ENCODE peak calls at places on chromosomes 2 and 18, in six cellular contexts. U, G, D, F, E and K are unnamed samples.

GRCh38 chr2:129441610-129442009 is 537.9 kb upstream of the RAB6C start:
- DNase-seq in U (no peak), G (no peak), D (no peak), F (no peak), E (no peak), K (no peak)

GRCh38 chr2:145085616-145086015 is 565.7 kb upstream of the ZEB2 start:
- DNase-seq in U (no peak), G (no peak), D (no peak), F (no peak), E (no peak), K (no peak)

GRCh38 chr18:42298744-42299685 is 344.0 kb downstream of the PIK3C3 start:
- DNase-seq in U (peak; percentile 76), G (peak; percentile 53), D (peak; percentile 25), F (peak; percentile 76), E (no peak), K (peak; percentile 63)

GRCh38 chr2:143717053-143717452 is 587.8 kb downstream of the ARHGAP15 start:
- DNase-seq in U (no peak), G (no peak), D (no peak), F (no peak), E (no peak), K (no peak)

GRCh38 chr2:9053534-9053931 is 50.0 kb upstream of the MBOAT2 start:
- DNase-seq in U (no peak), G (peak; percentile 37), D (no peak), F (no peak), E (no peak), K (no peak)

GRCh38 chr18:58117685-58118403 is 73.8 kb downstream of the NEDD4L start:
- DNase-seq in U (no peak), G (peak; percentile 93), D (no peak), F (no peak), E (no peak), K (no peak)

GRCh38 chr2:64657416-64657815 is 3.7 kb upstream of the SERTAD2 start:
- DNase-seq in U (no peak), G (no peak), D (no peak), F (no peak), E (no peak), K (no peak)

GRCh38 chr2:69933839-69934613 is 19.1 kb downstream of the MXD1 start:
- DNase-seq in U (peak; percentile 41), G (peak; percentile 86), D (no peak), F (no peak), E (no peak), K (no peak)

GRCh38 chr2:158042666-158043065 is 59.0 kb upstream of the UPP2 start:
- DNase-seq in U (no peak), G (no peak), D (no peak), F (no peak), E (no peak), K (no peak)

GRCh38 chr2:175929850-175930249 is 72.2 kb downstream of the LNPK start:
- DNase-seq in U (no peak), G (no peak), D (no peak), F (no peak), E (no peak), K (no peak)

GRCh38 chr2:176555781-176556180 is 286.5 kb downstream of the MTX2 start:
- DNase-seq in U (no peak), G (peak; percentile 48), D (no peak), F (no peak), E (no peak), K (no peak)

GRCh38 chr2:233356546-233357308 is 2.4 kb downstream of the DGKD start:
- DNase-seq in U (no peak), G (no peak), D (peak; percentile 35), F (no peak), E (no peak), K (no peak)

GRCh38 chr18:70627100-70627802 is 338.4 kb downstream of the SOCS6 start:
- DNase-seq in U (no peak), G (no peak), D (no peak), F (no peak), E (no peak), K (no peak)

GRCh38 chr2:234763051-234763909 is 188.5 kb upstream of the SH3BP4 start:
- DNase-seq in U (no peak), G (no peak), D (no peak), F (no peak), E (no peak), K (no peak)

GRCh38 chr2:41409328-41409727 is 638.5 kb upstream of the PKDCC start:
- DNase-seq in U (no peak), G (peak; percentile 9), D (no peak), F (no peak), E (no peak), K (no peak)

GRCh38 chr2:56801214-56801613 is 617.4 kb downstream of the CCDC85A start:
- DNase-seq in U (no peak), G (no peak), D (no peak), F (no peak), E (no peak), K (no peak)

GRCh38 chr18:78678318-78678695 is 301.3 kb upstream of the SALL3 start:
- DNase-seq in U (no peak), G (no peak), D (no peak), F (no peak), E (no peak), K (no peak)

GRCh38 chr2:25606892-25607291 is 66.5 kb downstream of the DTNB start:
- DNase-seq in U (no peak), G (peak; percentile 60), D (no peak), F (no peak), E (no peak), K (no peak)

GRCh38 chr18:62928316-62928715 is 213.0 kb downstream of the PHLPP1 start:
- DNase-seq in U (no peak), G (no peak), D (no peak), F (no peak), E (no peak), K (no peak)

GRCh38 chr18:68703326-68703725 is 11.6 kb downstream of the TMX3 start:
- DNase-seq in U (no peak), G (no peak), D (no peak), F (no peak), E (no peak), K (no peak)

GRCh38 chr18:67385455-67385854 is 131.1 kb downstream of the DSEL start:
- DNase-seq in U (no peak), G (no peak), D (no peak), F (no peak), E (no peak), K (no peak)

GRCh38 chr2:118726821-118727220 is 120.6 kb downstream of the EN1 start:
- DNase-seq in U (no peak), G (no peak), D (no peak), F (no peak), E (no peak), K (no peak)

GRCh38 chr18:59885579-59886163 is 14.1 kb upstream of the PMAIP1 start:
- DNase-seq in U (no peak), G (peak; percentile 81), D (peak; percentile 36), F (no peak), E (no peak), K (no peak)

GRCh38 chr2:207504513-207505171 is 25.1 kb upstream of the CREB1 start:
- DNase-seq in U (no peak), G (no peak), D (no peak), F (no peak), E (peak; percentile 62), K (no peak)

GRCh38 chr2:40101076-40101688 is 322.1 kb upstream of the THUMPD2 start:
- DNase-seq in U (no peak), G (no peak), D (no peak), F (no peak), E (no peak), K (no peak)

GRCh38 chr2:29892576-29892975 is 28.8 kb downstream of the ALK start:
- DNase-seq in U (no peak), G (no peak), D (no peak), F (no peak), E (no peak), K (no peak)

GRCh38 chr18:33596178-33596854 is 18.3 kb downstream of the ASXL3 start:
- DNase-seq in U (no peak), G (peak; percentile 69), D (no peak), F (no peak), E (no peak), K (no peak)

GRCh38 chr2:85174943-85175342 is 41.8 kb downstream of the TCF7L1 start:
- DNase-seq in U (no peak), G (no peak), D (no peak), F (peak; percentile 75), E (no peak), K (no peak)

GRCh38 chr2:238396663-238397062 is 30.1 kb upstream of the ASB1 start:
- DNase-seq in U (no peak), G (no peak), D (no peak), F (no peak), E (no peak), K (no peak)

GRCh38 chr2:129780316-129781282 is 198.9 kb upstream of the RAB6C start:
- DNase-seq in U (no peak), G (no peak), D (no peak), F (no peak), E (no peak), K (peak; percentile 22)

GRCh38 chr2:112754562-112754961 is 9.8 kb downstream of the CKAP2L start:
- DNase-seq in U (no peak), G (no peak), D (no peak), F (no peak), E (no peak), K (no peak)

GRCh38 chr18:46009158-46009866 is 42.2 kb upstream of the EPG5 start:
- DNase-seq in U (no peak), G (no peak), D (no peak), F (no peak), E (no peak), K (no peak)

GRCh38 chr2:7010376-7010775 is 93.2 kb downstream of the RNF144A start:
- DNase-seq in U (peak; percentile 44), G (peak; percentile 72), D (no peak), F (no peak), E (no peak), K (no peak)
- H3K4me1 ChIP-seq in U (no peaks in the 10 kb centered on the region), G (peaks cover 77% of the 10 kb centered on the region), D (no peaks in the 10 kb centered on the region), F (peaks cover 93% of the 10 kb centered on the region), E (peaks cover 67% of the 10 kb centered on the region), K (peaks cover 12% of the 10 kb centered on the region)

GRCh38 chr2:38751043-38751846 is at the start of gene SRSF7:
- DNase-seq in U (peak; percentile 98), G (peak; percentile 99), D (peak; percentile 96), F (peak; percentile 99), E (peak; percentile 97), K (peak; percentile 99)
- TF ChIP-seq CTCF in U (no peak), G (no peak), D (no peak), F (no peak), E (no peak), K (peak; percentile 42)

DNA sequence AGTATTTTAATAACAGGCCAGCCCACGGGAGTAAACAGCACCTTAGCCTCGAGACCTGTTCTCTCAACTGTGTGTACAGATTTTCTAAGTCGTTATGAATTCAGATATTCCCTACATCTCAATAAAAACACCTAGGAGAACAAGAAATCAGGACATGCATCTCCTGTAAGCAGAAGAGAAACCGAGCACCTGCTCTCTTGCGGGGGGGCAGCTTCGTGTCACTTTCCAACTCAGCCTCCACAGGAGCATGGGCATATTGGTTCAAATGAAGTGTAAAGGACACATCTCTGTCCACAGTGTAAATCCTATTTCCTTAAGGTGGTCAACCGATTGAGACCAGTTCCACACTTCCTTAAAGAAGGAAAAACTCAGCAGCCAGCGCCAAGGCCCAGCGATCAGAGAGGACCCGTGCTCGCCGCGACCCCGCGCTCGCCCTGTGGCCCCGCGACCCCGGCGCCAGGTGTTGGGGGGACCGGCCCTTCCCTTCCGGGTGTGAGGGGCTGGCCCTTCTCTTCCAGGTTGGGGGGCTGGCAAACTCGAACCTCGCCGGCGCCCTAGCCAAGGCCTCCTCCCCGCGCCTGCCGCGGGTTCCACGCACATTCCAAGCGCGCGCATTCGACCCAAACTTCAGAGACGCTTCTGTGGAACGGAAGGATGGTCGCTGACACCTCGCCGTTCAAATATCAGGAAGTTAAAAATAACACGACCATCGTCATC is 652 bp downstream of the SH3YL1 start:
- DNase-seq in U (no peak), G (peak; percentile 7), D (no peak), F (no peak), E (no peak), K (no peak)
- H3K27ac ChIP-seq in U (peak overlapping the region; percentile 76), G (peak overlapping the region; percentile 68), D (peak overlapping the region; percentile 92), F (no peak overlapping the region), E (no peak overlapping the region), K (peak overlapping the region; percentile 94)

GRCh38 chr2:60555066-60555793 is 1.8 kb upstream of the BCL11A start:
- DNase-seq in U (no peak), G (peak; percentile 67), D (peak; percentile 79), F (peak; percentile 56), E (peak; percentile 73), K (no peak)
- H3K4me1 ChIP-seq in U (no peaks in the 10 kb centered on the region), G (no peaks in the 10 kb centered on the region), D (no peaks in the 10 kb centered on the region), F (peaks cover 22% of the 10 kb centered on the region), E (peaks cover 14% of the 10 kb centered on the region), K (no peaks in the 10 kb centered on the region)